ENCODE peak calls at places on chromosomes 13 and 19, in six cellular contexts. K is IMR-90, N is mesendoderm, T is neuronal stem cell, J is H1, D is H9. E is an unnamed sample.

GRCh38 chr19:30202060-30202600 is 170.1 kb upstream of the ZNF536 start:
- DNase-seq in N (no peak), D (peak; percentile 3), K (no peak), T (no peak), J (no peak), E (no peak)

GRCh38 chr13:110109910-110110309 is 197.0 kb downstream of the COL4A1 start:
- DNase-seq in T (no peak), D (peak; percentile 54), K (peak; percentile 95), J (no peak), N (peak; percentile 65), E (peak; percentile 91)

GRCh38 chr13:114063545-114064515 is 68.6 kb downstream of the RASA3 start:
- DNase-seq in J (no peak), T (no peak), K (peak; percentile 61), N (no peak), D (no peak), E (peak; percentile 67)

GRCh38 chr19:27672309-27673047 is 1540.5 kb downstream of the UQCRFS1 start:
- DNase-seq in J (no peak), K (no peak), N (no peak), D (no peak), T (no peak), E (no peak)

GRCh38 chr19:16368385-16369305 is 44.0 kb downstream of the KLF2 start:
- DNase-seq in T (no peak), J (no peak), N (no peak), D (no peak), K (no peak), E (no peak)

GRCh38 chr13:21849323-21849722 is 178.4 kb downstream of the FGF9 start:
- DNase-seq in D (peak; percentile 45), K (peak; percentile 43), N (peak; percentile 74), T (no peak), J (no peak), E (peak; percentile 3)

GRCh38 chr19:35266149-35266903 is 2.4 kb upstream of the USF2 start:
- DNase-seq in K (no peak), N (no peak), D (peak; percentile 37), T (no peak), J (no peak), E (no peak)

GRCh38 chr13:30607908-30608307 is 9.8 kb upstream of the USPL1 start:
- DNase-seq in N (no peak), J (no peak), K (no peak), D (no peak), T (no peak), E (no peak)

GRCh38 chr19:6654347-6655310 is 15.3 kb downstream of the TNFSF14 start:
- DNase-seq in T (no peak), N (no peak), J (no peak), K (no peak), D (no peak), E (no peak)

GRCh38 chr13:75908137-75908536 is 272.0 kb downstream of the LMO7 start:
- DNase-seq in T (no peak), D (no peak), K (no peak), N (no peak), J (no peak), E (no peak)

GRCh38 chr13:94129490-94129894 is 350.0 kb downstream of the DCT start:
- DNase-seq in D (no peak), J (no peak), T (no peak), N (no peak), K (peak; percentile 18), E (peak; percentile 31)

GRCh38 chr13:60043262-60043661 is 120.5 kb downstream of the DIAPH3 start:
- DNase-seq in J (no peak), K (peak; percentile 4), D (no peak), N (no peak), T (no peak), E (peak; percentile 8)

GRCh38 chr13:65638572-65639168 is 1591.5 kb downstream of the PCDH9 start:
- DNase-seq in K (peak; percentile 63), J (no peak), D (no peak), T (peak; percentile 6), N (peak; percentile 60), E (peak; percentile 59)

GRCh38 chr19:5987077-5987818 is 9.3 kb upstream of the RANBP3 start:
- DNase-seq in D (peak; percentile 78), T (peak; percentile 71), J (peak; percentile 41), N (peak; percentile 84), K (peak; percentile 77), E (peak; percentile 77)

GRCh38 chr13:93309886-93310520 is 83.4 kb downstream of the GPC6 start:
- DNase-seq in D (no peak), K (peak; percentile 51), N (peak; percentile 85), T (peak; percentile 45), J (no peak), E (peak; percentile 96)

GRCh38 chr19:15463865-15464371 is 426 bp downstream of the RASAL3 start:
- DNase-seq in D (peak; percentile 56), K (no peak), J (no peak), T (no peak), N (no peak), E (no peak)

GRCh38 chr19:3389876-3390361 is 23.5 kb downstream of the NFIC start:
- DNase-seq in T (no peak), J (no peak), D (peak; percentile 61), K (peak; percentile 39), N (peak; percentile 37), E (peak; percentile 73)

GRCh38 chr13:109874921-109875454 is 88.6 kb upstream of the IRS2 start:
- DNase-seq in N (no peak), K (peak; percentile 48), T (no peak), D (no peak), J (no peak), E (peak; percentile 30)

GRCh38 chr13:41942462-41943094 is 18.3 kb downstream of the VWA8 start:
- DNase-seq in T (peak; percentile 31), K (peak; percentile 74), N (peak; percentile 88), D (peak; percentile 56), J (no peak), E (peak; percentile 59)

GRCh38 chr13:111389621-111390521 is 69.4 kb downstream of the TEX29 start:
- DNase-seq in J (no peak), N (no peak), T (no peak), D (no peak), K (no peak), E (no peak)

GRCh38 chr19:29245221-29245620 is 32.3 kb upstream of the UQCRFS1 start:
- DNase-seq in N (no peak), K (no peak), D (no peak), T (no peak), J (no peak), E (no peak)

GRCh38 chr13:27635256-27635655 is 13.6 kb downstream of the POLR1D start:
- DNase-seq in K (no peak), T (no peak), D (no peak), N (no peak), J (no peak), E (no peak)

GRCh38 chr19:10288662-10289166 is 1.0 kb upstream of the ICAM5 start:
- DNase-seq in K (peak; percentile 40), D (peak; percentile 84), J (no peak), N (peak; percentile 67), T (no peak), E (peak; percentile 50)

GRCh38 chr19:48444933-48445194 is 919 bp upstream of the GRWD1 start:
- DNase-seq in N (no peak), J (no peak), T (no peak), K (no peak), D (no peak), E (peak; percentile 14)

DNA sequence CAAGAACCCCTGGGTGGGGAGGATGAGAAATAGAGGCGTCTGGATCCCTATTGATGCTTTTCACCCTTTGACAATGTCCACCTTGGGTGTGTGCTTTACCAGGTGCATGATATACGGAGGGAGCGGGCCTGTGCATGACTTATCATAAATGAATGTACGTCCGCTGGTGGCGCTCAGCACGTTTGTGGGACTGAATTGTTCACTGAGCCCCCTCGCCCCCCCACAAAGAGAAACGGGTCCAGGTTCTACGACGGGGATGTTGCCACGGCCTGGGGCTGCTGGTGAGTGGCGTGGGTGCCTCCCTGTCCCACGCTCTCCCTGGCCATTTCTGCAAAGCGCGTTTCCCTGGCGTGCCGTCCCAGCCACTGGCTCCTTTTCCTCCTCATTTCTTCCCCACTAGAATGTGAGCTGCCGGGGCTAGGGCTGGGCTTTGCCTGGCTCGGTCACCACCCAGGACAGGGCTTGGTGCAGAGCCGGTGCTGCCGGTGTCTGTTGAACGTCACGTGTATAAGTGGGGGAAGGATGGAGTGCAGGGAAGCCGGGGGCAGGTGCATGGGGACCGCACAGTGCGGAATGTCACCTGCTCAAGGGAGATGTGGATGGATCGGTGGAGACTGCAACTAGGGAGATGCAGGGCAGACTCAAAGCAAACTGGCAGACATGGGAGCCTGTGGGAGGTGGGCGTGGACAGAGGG is 21.6 kb downstream of the LRRC4B start:
- DNase-seq in N (no peak), T (no peak), D (no peak), K (no peak), J (no peak), E (no peak)
- H2BK15ac ChIP-seq in N (no peak overlapping the region), T (no peak overlapping the region), D (no peak overlapping the region), K (no peak overlapping the region), J (no peak overlapping the region), E (no peak overlapping the region)

DNA sequence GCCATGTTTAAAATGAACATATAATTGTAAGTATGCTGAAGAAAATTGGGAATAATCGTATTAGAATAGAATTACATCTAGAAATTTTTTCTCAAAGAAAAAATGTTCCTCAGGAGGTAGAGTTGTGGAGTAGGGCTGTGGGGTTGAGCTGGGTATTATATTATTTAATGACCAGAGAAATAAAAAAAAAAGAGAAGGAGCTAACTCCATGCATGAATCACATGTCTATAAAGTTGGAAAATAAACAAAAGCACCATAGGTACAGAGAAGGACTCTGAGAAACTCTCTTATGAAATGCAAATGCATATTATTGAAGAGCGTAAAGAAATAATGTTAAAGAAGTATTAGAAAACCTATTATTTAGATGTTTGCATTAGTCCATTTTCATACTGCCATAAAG is 405.5 kb downstream of the EFNB2 start:
- DNase-seq in J (no peak), K (no peak), N (no peak), D (no peak), T (no peak), E (no peak)
- H3K27ac ChIP-seq in J (no peak overlapping the region), K (no peak overlapping the region), N (no peak overlapping the region), D (no peak overlapping the region), T (no peak overlapping the region), E (no peak overlapping the region)

DNA sequence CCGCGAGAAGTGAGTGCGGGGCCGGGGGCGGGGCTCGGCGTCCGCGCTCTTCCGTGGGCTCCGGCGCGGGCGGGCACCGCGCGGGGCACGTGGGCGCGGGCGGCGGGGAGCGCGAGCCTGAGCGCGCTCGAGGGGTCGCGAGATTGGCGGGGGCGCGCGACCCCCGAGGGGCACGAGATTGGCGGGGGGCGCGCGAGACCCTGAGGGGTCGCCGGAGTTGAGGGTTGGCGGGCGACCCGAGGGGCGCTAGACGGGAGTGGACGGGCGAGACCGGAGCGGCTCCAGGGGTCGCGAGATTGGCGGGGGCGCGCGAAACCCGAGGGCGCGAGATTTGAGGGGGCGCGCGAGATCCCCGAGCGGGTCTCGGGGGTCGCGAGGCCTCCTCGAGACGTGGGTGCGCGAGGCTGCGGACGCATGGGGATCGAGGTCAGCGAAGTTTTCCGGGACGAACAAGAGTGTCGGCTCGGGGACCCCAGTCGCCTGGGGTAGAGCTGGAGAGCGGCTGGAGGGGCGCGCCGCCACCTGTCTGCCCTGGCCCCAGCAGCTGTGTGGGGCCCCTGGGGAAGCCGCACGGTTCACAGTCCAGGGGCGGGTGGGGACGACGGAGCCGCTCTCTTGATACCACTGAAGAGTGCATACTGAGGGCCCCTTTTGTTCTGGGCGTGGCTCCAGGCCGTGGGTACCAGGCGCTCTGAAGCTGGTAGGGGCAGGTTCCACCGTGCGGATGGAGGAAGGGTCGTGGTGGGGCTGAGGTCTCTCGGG is 682 bp downstream of the SSBP4 start:
- DNase-seq in D (no peak), T (no peak), N (no peak), K (no peak), J (no peak), E (peak; percentile 31)
- H2BK120ac ChIP-seq in D (no peak overlapping the region), T (peak overlapping the region; percentile 77), N (peak overlapping the region; percentile 3), K (peak overlapping the region; percentile 3), J (no peak overlapping the region), E (peak overlapping the region; percentile 95)

GRCh38 chr13:63948045-63948444 is 2532.4 kb upstream of the PCDH20 start:
- DNase-seq in J (no peak), K (peak; percentile 41), N (no peak), T (no peak), D (no peak), E (no peak)
- H2BK15ac ChIP-seq in J (no peak overlapping the region), K (no peak overlapping the region), N (no peak overlapping the region), T (no peak overlapping the region), D (no peak overlapping the region), E (no peak overlapping the region)

GRCh38 chr13:54194233-54195024 is 1165.8 kb downstream of the OLFM4 start:
- DNase-seq in N (no peak), D (no peak), T (no peak), K (no peak), J (no peak), E (no peak)
- H3K27ac ChIP-seq in N (no peak overlapping the region), D (no peak overlapping the region), T (no peak overlapping the region), K (no peak overlapping the region), J (no peak overlapping the region), E (no peak overlapping the region)

E was measured in mesenchymal stem cell.